ENCODE peak calls at places on chromosomes 12 and 14, in nine cellular contexts. J is NCI-H345; G is kidney tubule cell; Y is left colon; R is stimulated activated CD4-positive, alpha-beta T cell treated with anti-CD3 and anti-CD28 coated beads, Interleukin-2, amount 100 ng/mL, for 48 hours; K is non-pigmented ciliary epithelial cell; C is endodermal cell; E is HuH-7.5; O is mesothelial cell of epicardium. M is an unnamed sample.

GRCh38 chr14:67759916-67760315 is 56.5 kb downstream of the ZFYVE26 start:
- DNase-seq in J (no peak), G (no peak), Y (no peak), R (no peak), K (no peak), C (no peak), E (no peak), O (no peak), M (no peak)

GRCh38 chr12:3938042-3938544 is 64.9 kb upstream of the PARP11 start:
- DNase-seq in J (no peak), G (no peak), Y (no peak), R (no peak), K (no peak), C (no peak), E (no peak), O (no peak), M (no peak)

GRCh38 chr14:104348741-104349140 is 210.4 kb downstream of the KIF26A start:
- DNase-seq in J (no peak), G (no peak), Y (no peak), R (no peak), K (no peak), C (peak; percentile 15), E (no peak), O (no peak), M (no peak)

GRCh38 chr12:42698213-42698612 is 108.7 kb upstream of the PRICKLE1 start:
- DNase-seq in J (no peak), G (peak; percentile 34), Y (no peak), R (no peak), K (no peak), C (no peak), E (no peak), O (no peak), M (no peak)

GRCh38 chr14:98103705-98104104 is 1168.3 kb downstream of the BCL11B start:
- DNase-seq in J (no peak), G (no peak), Y (no peak), R (no peak), K (no peak), C (no peak), E (no peak), O (no peak), M (no peak)

GRCh38 chr14:35992816-35993511 is 166.8 kb downstream of the BRMS1L start:
- DNase-seq in J (no peak), G (no peak), Y (no peak), R (no peak), K (no peak), C (no peak), E (no peak), O (no peak), M (no peak)

GRCh38 chr12:19154696-19155095 is 25.2 kb downstream of the PLEKHA5 start:
- DNase-seq in J (no peak), G (no peak), Y (no peak), R (no peak), K (no peak), C (no peak), E (no peak), O (no peak), M (no peak)

GRCh38 chr14:30005114-30005698 is 77.6 kb upstream of the PRKD1 start:
- DNase-seq in J (peak; percentile 58), G (peak; percentile 71), Y (no peak), R (no peak), K (peak; percentile 44), C (no peak), E (peak; percentile 55), O (no peak), M (no peak)

GRCh38 chr12:98498635-98499034 is 16.8 kb upstream of the TMPO start:
- DNase-seq in J (no peak), G (no peak), Y (no peak), R (no peak), K (no peak), C (no peak), E (no peak), O (no peak), M (no peak)

GRCh38 chr14:103801459-103801858 is 45.9 kb downstream of the PPP1R13B start:
- DNase-seq in J (peak; percentile 8), G (peak; percentile 87), Y (no peak), R (no peak), K (peak; percentile 41), C (no peak), E (no peak), O (no peak), M (no peak)

GRCh38 chr12:95286713-95287112 is 69.1 kb downstream of the VEZT start:
- DNase-seq in J (no peak), G (peak; percentile 57), Y (no peak), R (no peak), K (no peak), C (no peak), E (no peak), O (no peak), M (no peak)

GRCh38 chr14:105865904-105866840 is 339.8 kb downstream of the TMEM121 start:
- DNase-seq in J (no peak), G (no peak), Y (peak; percentile 19), R (no peak), K (no peak), C (peak; percentile 17), E (no peak), O (peak; percentile 14), M (peak; percentile 5)

GRCh38 chr12:116397148-116397547 is 119.7 kb upstream of the MED13L start:
- DNase-seq in J (no peak), G (no peak), Y (no peak), R (no peak), K (no peak), C (no peak), E (no peak), O (no peak), M (no peak)

GRCh38 chr12:56425940-56426438 is 23.2 kb downstream of the TIMELESS start:
- DNase-seq in J (no peak), G (no peak), Y (no peak), R (no peak), K (no peak), C (no peak), E (no peak), O (no peak), M (no peak)

GRCh38 chr14:102825307-102826095 is 48.3 kb downstream of the TRAF3 start:
- DNase-seq in J (no peak), G (peak; percentile 20), Y (no peak), R (no peak), K (no peak), C (no peak), E (no peak), O (no peak), M (no peak)

GRCh38 chr12:106301241-106301610 is 1.3 kb upstream of the TCP11L2 start:
- DNase-seq in J (no peak), G (no peak), Y (no peak), R (no peak), K (no peak), C (peak; percentile 37), E (no peak), O (no peak), M (no peak)

GRCh38 chr14:73245401-73246325 is 8.4 kb downstream of the PAPLN start:
- DNase-seq in J (no peak), G (no peak), Y (no peak), R (peak; percentile 31), K (no peak), C (peak; percentile 84), E (no peak), O (no peak), M (no peak)

GRCh38 chr14:91163316-91163715 is 49.4 kb downstream of the DGLUCY start:
- DNase-seq in J (no peak), G (no peak), Y (no peak), R (no peak), K (no peak), C (no peak), E (no peak), O (no peak), M (no peak)

GRCh38 chr12:3034067-3034750 is 43.0 kb upstream of the TSPAN9 start:
- DNase-seq in J (peak; percentile 16), G (peak; percentile 67), Y (peak; percentile 46), R (peak; percentile 35), K (peak; percentile 19), C (peak; percentile 97), E (peak; percentile 87), O (peak; percentile 48), M (peak; percentile 77)

GRCh38 chr14:75138492-75138891 is 11.6 kb upstream of the NEK9 start:
- DNase-seq in J (no peak), G (no peak), Y (no peak), R (no peak), K (no peak), C (no peak), E (no peak), O (no peak), M (no peak)

GRCh38 chr12:119151445-119151844 is 27.3 kb upstream of the HSPB8 start:
- DNase-seq in J (no peak), G (no peak), Y (no peak), R (no peak), K (no peak), C (no peak), E (no peak), O (no peak), M (no peak)